ENCODE peak calls at places on chromosomes 11 and 22, in four cellular contexts. O, G, Z and W are unnamed samples.

GRCh38 chr22:44088976-44089570 is 65.0 kb downstream of the PARVB start:
- DNase-seq in Z (no peak), O (peak), G (no peak), W (peak)

GRCh38 chr11:128772814-128773213 is 78.9 kb downstream of the FLI1 start:
- DNase-seq in G (no peak), Z (no peak), O (no peak), W (no peak)

GRCh38 chr11:10500757-10501684 is 40.0 kb downstream of the RNF141 start:
- DNase-seq in O (peak), Z (no peak), G (no peak), W (no peak)

GRCh38 chr22:30561402-30562154 is 12.9 kb downstream of the GAL3ST1 start:
- DNase-seq in Z (no peak), G (no peak), O (no peak), W (no peak)

GRCh38 chr11:68843052-68843561 is 1.4 kb upstream of the CPT1A start:
- DNase-seq in O (peak), G (no peak), Z (peak), W (peak)

GRCh38 chr22:45837507-45837906 is 139.5 kb downstream of the WNT7B start:
- DNase-seq in G (no peak), Z (no peak), O (no peak), W (no peak)

GRCh38 chr11:94405062-94405461 is 3.8 kb upstream of the GPR83 start:
- DNase-seq in Z (no peak), O (no peak), G (no peak), W (no peak)

GRCh38 chr22:27737521-27737920 is 64.0 kb downstream of the MN1 start:
- DNase-seq in Z (no peak), G (no peak), O (no peak), W (no peak)

GRCh38 chr11:68550485-68550817 is 89.9 kb downstream of the PPP6R3 start:
- DNase-seq in Z (no peak), O (peak), G (no peak), W (no peak)

GRCh38 chr22:42214625-42215415 is 55.6 kb downstream of the TCF20 start:
- DNase-seq in G (no peak), O (no peak), Z (no peak), W (no peak)

GRCh38 chr22:40512426-40513136 is 123.9 kb downstream of the MRTFA start:
- DNase-seq in G (no peak), Z (peak), O (peak), W (peak)

GRCh38 chr11:102347526-102348331 is 715 bp downstream of the BIRC2 start:
- DNase-seq in Z (peak), O (peak), G (no peak), W (no peak)

GRCh38 chr22:49184736-49185135 is 642.9 kb downstream of the BRD1 start:
- DNase-seq in O (no peak), Z (no peak), G (no peak), W (no peak)

GRCh38 chr11:28049338-28050216 is 58.4 kb downstream of the KIF18A start:
- DNase-seq in O (no peak), Z (peak), G (no peak), W (no peak)

GRCh38 chr22:29842740-29843139 is 4.7 kb upstream of the ASCC2 start:
- DNase-seq in O (peak), G (no peak), Z (peak), W (peak)

GRCh38 chr22:49670610-49671330 is 156.9 kb downstream of the BRD1 start:
- DNase-seq in G (no peak), O (no peak), Z (no peak), W (no peak)